ENCODE peak calls at places on chromosomes 12 and 14, in eight cellular contexts. One of them, this sample, is unnamed.

GRCh38 chr12:49796155-49796554 is 32.1 kb downstream of the NCKAP5L start:
- DNase-seq in HepG2: no peak
- DNase-seq in endothelial cell of umbilical vein: no peak
- DNase-seq in GM12878: no peak
- DNase-seq in fibroblast of lung: no peak
- DNase-seq in IMR-90: no peak
- DNase-seq in PC-3: no peak
- DNase-seq in neural progenitor cell: no peak
- DNase-seq in this sample: no peak

GRCh38 chr12:66152732-66153131 is 17.1 kb downstream of the TMBIM4 start:
- DNase-seq in HepG2: no peak
- DNase-seq in endothelial cell of umbilical vein: peak
- DNase-seq in GM12878: no peak
- DNase-seq in fibroblast of lung: peak
- DNase-seq in IMR-90: peak
- DNase-seq in PC-3: peak
- DNase-seq in neural progenitor cell: no peak
- DNase-seq in this sample: no peak

GRCh38 chr14:51828017-51828797 is 32.2 kb upstream of the GNG2 start:
- DNase-seq in HepG2: no peak
- DNase-seq in endothelial cell of umbilical vein: no peak
- DNase-seq in GM12878: peak
- DNase-seq in fibroblast of lung: peak
- DNase-seq in IMR-90: peak
- DNase-seq in PC-3: peak
- DNase-seq in neural progenitor cell: peak
- DNase-seq in this sample: peak

GRCh38 chr14:100679707-100680438 is 46.8 kb upstream of the DLK1 start:
- DNase-seq in HepG2: peak
- DNase-seq in endothelial cell of umbilical vein: no peak
- DNase-seq in GM12878: no peak
- DNase-seq in fibroblast of lung: peak
- DNase-seq in IMR-90: peak
- DNase-seq in PC-3: no peak
- DNase-seq in neural progenitor cell: no peak
- DNase-seq in this sample: no peak

GRCh38 chr14:104358528-104359300 is 220.3 kb downstream of the KIF26A start:
- DNase-seq in HepG2: no peak
- DNase-seq in endothelial cell of umbilical vein: no peak
- DNase-seq in GM12878: no peak
- DNase-seq in fibroblast of lung: no peak
- DNase-seq in IMR-90: no peak
- DNase-seq in PC-3: no peak
- DNase-seq in neural progenitor cell: no peak
- DNase-seq in this sample: no peak

GRCh38 chr14:73744175-73744867 is 30.1 kb upstream of the PNMA1 start:
- DNase-seq in HepG2: no peak
- DNase-seq in endothelial cell of umbilical vein: no peak
- DNase-seq in GM12878: no peak
- DNase-seq in fibroblast of lung: no peak
- DNase-seq in IMR-90: no peak
- DNase-seq in PC-3: no peak
- DNase-seq in neural progenitor cell: no peak
- DNase-seq in this sample: no peak

GRCh38 chr14:92735344-92735743 is 13.1 kb downstream of the LGMN start:
- DNase-seq in HepG2: no peak
- DNase-seq in endothelial cell of umbilical vein: no peak
- DNase-seq in GM12878: no peak
- DNase-seq in fibroblast of lung: no peak
- DNase-seq in IMR-90: no peak
- DNase-seq in PC-3: no peak
- DNase-seq in neural progenitor cell: no peak
- DNase-seq in this sample: no peak

GRCh38 chr14:21405097-21405496 is 21.3 kb upstream of the SUPT16H start:
- DNase-seq in HepG2: no peak
- DNase-seq in endothelial cell of umbilical vein: peak
- DNase-seq in GM12878: no peak
- DNase-seq in fibroblast of lung: no peak
- DNase-seq in IMR-90: no peak
- DNase-seq in PC-3: no peak
- DNase-seq in neural progenitor cell: no peak
- DNase-seq in this sample: no peak

GRCh38 chr14:24605435-24606190 is 3.9 kb downstream of the GZMH start:
- DNase-seq in HepG2: peak
- DNase-seq in endothelial cell of umbilical vein: peak
- DNase-seq in GM12878: no peak
- DNase-seq in fibroblast of lung: no peak
- DNase-seq in IMR-90: no peak
- DNase-seq in PC-3: peak
- DNase-seq in neural progenitor cell: peak
- DNase-seq in this sample: peak

GRCh38 chr14:32469388-32470160 is 140.5 kb downstream of the AKAP6 start:
- DNase-seq in HepG2: peak
- DNase-seq in endothelial cell of umbilical vein: peak
- DNase-seq in GM12878: no peak
- DNase-seq in fibroblast of lung: peak
- DNase-seq in IMR-90: peak
- DNase-seq in PC-3: peak
- DNase-seq in neural progenitor cell: peak
- DNase-seq in this sample: no peak

GRCh38 chr12:112714166-112714565 is 77.4 kb upstream of the RPH3A start:
- DNase-seq in HepG2: no peak
- DNase-seq in endothelial cell of umbilical vein: no peak
- DNase-seq in GM12878: no peak
- DNase-seq in fibroblast of lung: no peak
- DNase-seq in IMR-90: no peak
- DNase-seq in PC-3: peak
- DNase-seq in neural progenitor cell: no peak
- DNase-seq in this sample: no peak

GRCh38 chr14:35818346-35819115 is 7.6 kb upstream of the BRMS1L start:
- DNase-seq in HepG2: peak
- DNase-seq in endothelial cell of umbilical vein: peak
- DNase-seq in GM12878: no peak
- DNase-seq in fibroblast of lung: peak
- DNase-seq in IMR-90: peak
- DNase-seq in PC-3: peak
- DNase-seq in neural progenitor cell: peak
- DNase-seq in this sample: peak

GRCh38 chr12:5073838-5074237 is 30.2 kb downstream of the KCNA5 start:
- DNase-seq in HepG2: no peak
- DNase-seq in endothelial cell of umbilical vein: no peak
- DNase-seq in GM12878: no peak
- DNase-seq in fibroblast of lung: no peak
- DNase-seq in IMR-90: peak
- DNase-seq in PC-3: no peak
- DNase-seq in neural progenitor cell: peak
- DNase-seq in this sample: peak

GRCh38 chr14:51750542-51750941 is 98.8 kb downstream of the FRMD6 start:
- DNase-seq in HepG2: peak
- DNase-seq in endothelial cell of umbilical vein: no peak
- DNase-seq in GM12878: no peak
- DNase-seq in fibroblast of lung: no peak
- DNase-seq in IMR-90: no peak
- DNase-seq in PC-3: no peak
- DNase-seq in neural progenitor cell: peak
- DNase-seq in this sample: no peak

GRCh38 chr14:55938249-55938791 is 179.9 kb upstream of the PELI2 start:
- DNase-seq in HepG2: no peak
- DNase-seq in endothelial cell of umbilical vein: peak
- DNase-seq in GM12878: no peak
- DNase-seq in fibroblast of lung: peak
- DNase-seq in IMR-90: peak
- DNase-seq in PC-3: peak
- DNase-seq in neural progenitor cell: no peak
- DNase-seq in this sample: no peak

GRCh38 chr12:128763395-128763794 is 60.4 kb downstream of the SLC15A4 start:
- DNase-seq in HepG2: no peak
- DNase-seq in endothelial cell of umbilical vein: no peak
- DNase-seq in GM12878: no peak
- DNase-seq in fibroblast of lung: no peak
- DNase-seq in IMR-90: no peak
- DNase-seq in PC-3: no peak
- DNase-seq in neural progenitor cell: no peak
- DNase-seq in this sample: no peak

GRCh38 chr14:33655421-33655820 is 295.5 kb downstream of the EGLN3 start:
- DNase-seq in HepG2: no peak
- DNase-seq in endothelial cell of umbilical vein: peak
- DNase-seq in GM12878: no peak
- DNase-seq in fibroblast of lung: no peak
- DNase-seq in IMR-90: peak
- DNase-seq in PC-3: peak
- DNase-seq in neural progenitor cell: no peak
- DNase-seq in this sample: no peak

GRCh38 chr14:88554458-88555286 is at the start of gene PTPN21:
- DNase-seq in HepG2: peak
- DNase-seq in endothelial cell of umbilical vein: peak
- DNase-seq in GM12878: no peak
- DNase-seq in fibroblast of lung: peak
- DNase-seq in IMR-90: peak
- DNase-seq in PC-3: peak
- DNase-seq in neural progenitor cell: peak
- DNase-seq in this sample: no peak

GRCh38 chr12:56146492-56147460 is 5.6 kb upstream of the MYL6B start:
- DNase-seq in HepG2: no peak
- DNase-seq in endothelial cell of umbilical vein: peak
- DNase-seq in GM12878: no peak
- DNase-seq in fibroblast of lung: peak
- DNase-seq in IMR-90: no peak
- DNase-seq in PC-3: peak
- DNase-seq in neural progenitor cell: no peak
- DNase-seq in this sample: no peak

DNA sequence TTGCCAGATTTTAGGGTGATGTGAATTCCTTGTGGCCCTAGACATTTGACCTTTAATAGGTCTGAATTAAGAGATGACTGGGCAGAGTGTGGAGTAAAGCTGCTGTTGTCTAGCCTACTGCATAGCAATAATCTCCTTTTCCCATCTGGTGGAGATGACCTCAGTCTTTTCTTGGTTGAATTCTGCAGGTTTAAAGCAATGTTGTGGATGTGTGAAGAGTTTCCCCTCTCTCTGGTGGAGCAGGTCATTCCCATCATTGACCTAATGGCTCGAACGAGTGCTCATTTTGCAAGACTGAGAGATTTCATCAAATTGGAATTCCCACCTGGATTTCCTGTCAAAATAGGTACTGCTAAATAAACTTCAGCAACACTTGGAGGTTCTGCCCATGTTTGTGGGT is 19.0 kb downstream of the C12orf76 start:
- DNase-seq in HepG2: no peak
- DNase-seq in endothelial cell of umbilical vein: no peak
- DNase-seq in GM12878: no peak
- DNase-seq in fibroblast of lung: no peak
- DNase-seq in IMR-90: no peak
- DNase-seq in PC-3: no peak
- DNase-seq in neural progenitor cell: no peak
- DNase-seq in this sample: no peak
- H3K27ac ChIP-seq in HepG2: no peak
- H3K27ac ChIP-seq in endothelial cell of umbilical vein: no peak
- H3K27ac ChIP-seq in GM12878: no peak
- H3K27ac ChIP-seq in fibroblast of lung: no peak
- H3K27ac ChIP-seq in IMR-90: peak
- H3K27ac ChIP-seq in PC-3: no peak
- H3K27ac ChIP-seq in neural progenitor cell: no peak
- H3K27ac ChIP-seq in this sample: no peak

DNA sequence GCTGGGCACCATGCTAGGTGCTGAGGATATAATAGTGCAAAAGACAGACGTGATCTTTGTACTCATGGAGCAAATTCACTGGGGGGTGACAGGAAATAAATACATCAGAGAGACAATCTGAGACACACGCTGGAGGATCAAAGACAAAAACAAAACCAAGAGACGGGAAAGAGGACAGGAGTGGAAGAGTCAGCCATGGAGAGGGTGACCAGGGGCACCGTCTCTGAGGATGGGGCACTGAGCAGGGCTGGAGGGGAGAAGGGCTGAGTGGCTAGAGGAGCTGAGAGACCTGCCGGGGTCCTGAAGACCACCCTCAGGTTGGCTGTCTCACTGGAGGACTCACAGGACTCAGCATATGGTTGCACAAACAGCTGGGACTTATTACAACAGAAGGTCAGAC is 81.9 kb downstream of the TMEM132D start:
- DNase-seq in HepG2: no peak
- DNase-seq in endothelial cell of umbilical vein: no peak
- DNase-seq in GM12878: no peak
- DNase-seq in fibroblast of lung: no peak
- DNase-seq in IMR-90: no peak
- DNase-seq in PC-3: no peak
- DNase-seq in neural progenitor cell: no peak
- DNase-seq in this sample: peak
- H2AFZ ChIP-seq in HepG2: no peak
- H2AFZ ChIP-seq in endothelial cell of umbilical vein: no peak
- H2AFZ ChIP-seq in GM12878: no peak
- H2AFZ ChIP-seq in fibroblast of lung: no peak
- H2AFZ ChIP-seq in IMR-90: no peak
- H2AFZ ChIP-seq in PC-3: no peak
- H2AFZ ChIP-seq in neural progenitor cell: no peak
- H2AFZ ChIP-seq in this sample: no peak

GRCh38 chr12:57896437-57897201 is 44.7 kb upstream of the ATP23 start:
- DNase-seq in HepG2: no peak
- DNase-seq in endothelial cell of umbilical vein: peak
- DNase-seq in GM12878: no peak
- DNase-seq in fibroblast of lung: peak
- DNase-seq in IMR-90: peak
- DNase-seq in PC-3: no peak
- DNase-seq in neural progenitor cell: peak
- DNase-seq in this sample: no peak
- H3K9ac ChIP-seq in HepG2: peak
- H3K9ac ChIP-seq in endothelial cell of umbilical vein: peak
- H3K9ac ChIP-seq in GM12878: peak
- H3K9ac ChIP-seq in fibroblast of lung: peak
- H3K9ac ChIP-seq in IMR-90: peak
- H3K9ac ChIP-seq in PC-3: no peak
- H3K9ac ChIP-seq in neural progenitor cell: no peak
- H3K9ac ChIP-seq in this sample: no peak

GRCh38 chr12:570949-571794 is 92.1 kb downstream of the NINJ2 start:
- DNase-seq in HepG2: peak
- DNase-seq in endothelial cell of umbilical vein: peak
- DNase-seq in GM12878: no peak
- DNase-seq in fibroblast of lung: peak
- DNase-seq in IMR-90: peak
- DNase-seq in PC-3: peak
- DNase-seq in neural progenitor cell: peak
- DNase-seq in this sample: no peak

GRCh38 chr12:569803-570236 is 93.4 kb downstream of the NINJ2 start:
- DNase-seq in HepG2: peak
- DNase-seq in endothelial cell of umbilical vein: peak
- DNase-seq in GM12878: no peak
- DNase-seq in fibroblast of lung: peak
- DNase-seq in IMR-90: peak
- DNase-seq in PC-3: peak
- DNase-seq in neural progenitor cell: peak
- DNase-seq in this sample: peak

GRCh38 chr12:571795-572531 is 91.3 kb downstream of the NINJ2 start:
- DNase-seq in HepG2: peak
- DNase-seq in endothelial cell of umbilical vein: peak
- DNase-seq in GM12878: no peak
- DNase-seq in fibroblast of lung: no peak
- DNase-seq in IMR-90: no peak
- DNase-seq in PC-3: peak
- DNase-seq in neural progenitor cell: no peak
- DNase-seq in this sample: no peak

GRCh38 chr12:570237-570925 is 92.9 kb downstream of the NINJ2 start:
- DNase-seq in HepG2: peak
- DNase-seq in endothelial cell of umbilical vein: peak
- DNase-seq in GM12878: no peak
- DNase-seq in fibroblast of lung: peak
- DNase-seq in IMR-90: peak
- DNase-seq in PC-3: peak
- DNase-seq in neural progenitor cell: peak
- DNase-seq in this sample: no peak

GRCh38 chr12:569091-569676 is 94.1 kb downstream of the NINJ2 start:
- DNase-seq in HepG2: no peak
- DNase-seq in endothelial cell of umbilical vein: no peak
- DNase-seq in GM12878: no peak
- DNase-seq in fibroblast of lung: no peak
- DNase-seq in IMR-90: no peak
- DNase-seq in PC-3: no peak
- DNase-seq in neural progenitor cell: no peak
- DNase-seq in this sample: no peak
- H3K27ac ChIP-seq in HepG2: no peak
- H3K27ac ChIP-seq in endothelial cell of umbilical vein: no peak
- H3K27ac ChIP-seq in GM12878: no peak
- H3K27ac ChIP-seq in fibroblast of lung: no peak
- H3K27ac ChIP-seq in IMR-90: no peak
- H3K27ac ChIP-seq in PC-3: no peak
- H3K27ac ChIP-seq in neural progenitor cell: no peak
- H3K27ac ChIP-seq in this sample: no peak